ENCODE peak calls at places on chromosomes 3 and 15, in five cellular contexts. D is heart left ventricle, O is upper lobe of left lung, T is right lobe of liver, Z is ovary. G is an unnamed sample.
A peak's percentile ranks its signal among the peaks of the same experiment; 100 is the strongest.

GRCh38 chr3:16520636-16521579 is 7.4 kb upstream of the RFTN1 start:
- DNase-seq in D (no peak), T (no peak), Z (no peak), O (no peak), G (no peak)

GRCh38 chr3:127792664-127793292 is 29.5 kb downstream of the MGLL start:
- DNase-seq in Z (peak; percentile 36), T (no peak), O (peak; percentile 38), D (peak; percentile 76), G (no peak)

GRCh38 chr3:197960694-197961581 is 921 bp downstream of the LMLN start:
- DNase-seq in T (no peak), D (peak; percentile 25), O (no peak), Z (no peak), G (no peak)

GRCh38 chr15:84818221-84819131 is 1.3 kb downstream of the ALPK3 start:
- DNase-seq in Z (peak; percentile 16), T (no peak), O (no peak), D (peak; percentile 69), G (no peak)

GRCh38 chr3:17894434-17895060 is 152.1 kb upstream of the TBC1D5 start:
- DNase-seq in O (peak; percentile 25), D (no peak), T (no peak), Z (no peak), G (no peak)

GRCh38 chr3:178100881-178101280 is 435.4 kb upstream of the KCNMB2 start:
- DNase-seq in T (no peak), Z (no peak), D (no peak), O (no peak), G (no peak)

GRCh38 chr3:106333911-106334618 is 465.3 kb upstream of the CBLB start:
- DNase-seq in T (no peak), D (no peak), Z (no peak), O (no peak), G (no peak)

GRCh38 chr3:139774570-139775302 is 97.0 kb upstream of the NMNAT3 start:
- DNase-seq in T (no peak), O (no peak), Z (peak; percentile 22), D (no peak), G (no peak)

GRCh38 chr3:120560304-120561250 is 35.6 kb upstream of the NDUFB4 start:
- DNase-seq in O (no peak), T (no peak), D (no peak), Z (no peak), G (no peak)

GRCh38 chr3:37075955-37076354 is 82.6 kb downstream of the MLH1 start:
- DNase-seq in O (no peak), D (no peak), Z (no peak), T (no peak), G (no peak)

GRCh38 chr15:71207141-71207540 is 91.9 kb downstream of the THSD4 start:
- DNase-seq in O (no peak), D (no peak), Z (no peak), T (no peak), G (no peak)

GRCh38 chr15:41990691-41991090 is 18.3 kb upstream of the EHD4 start:
- DNase-seq in D (no peak), O (no peak), Z (no peak), T (peak; percentile 31), G (no peak)

GRCh38 chr3:35616346-35616745 is 23.0 kb upstream of the ARPP21 start:
- DNase-seq in D (no peak), O (no peak), T (no peak), Z (no peak), G (no peak)

GRCh38 chr15:31278056-31278445 is 48.6 kb upstream of the KLF13 start:
- DNase-seq in Z (no peak), D (peak; percentile 6), T (no peak), O (no peak), G (peak; percentile 34)

GRCh38 chr3:194750409-194750808 is 64.7 kb downstream of the FAM43A start:
- DNase-seq in Z (no peak), T (no peak), O (no peak), D (no peak), G (peak; percentile 4)

GRCh38 chr3:52017467-52018065 is 21.9 kb upstream of the RPL29 start:
- DNase-seq in D (no peak), T (no peak), Z (no peak), O (no peak), G (no peak)

GRCh38 chr3:128345195-128345594 is 121.5 kb downstream of the DNAJB8 start:
- DNase-seq in Z (no peak), O (no peak), D (no peak), T (no peak), G (no peak)

GRCh38 chr3:89851974-89852621 is 744.7 kb downstream of the EPHA3 start:
- DNase-seq in O (no peak), Z (no peak), D (peak; percentile 20), T (no peak), G (no peak)

GRCh38 chr15:72961326-72961725 is 90.9 kb upstream of the NEO1 start:
- DNase-seq in Z (no peak), T (no peak), D (no peak), O (no peak), G (peak; percentile 59)

GRCh38 chr15:29131336-29132109 is 138.1 kb downstream of the NSMCE3 start:
- DNase-seq in D (no peak), O (no peak), T (peak; percentile 28), Z (no peak), G (no peak)

GRCh38 chr3:150038830-150039229 is 68.1 kb upstream of the PFN2 start:
- DNase-seq in O (no peak), D (no peak), T (no peak), Z (peak; percentile 24), G (no peak)

GRCh38 chr3:4828279-4829030 is 150.8 kb upstream of the BHLHE40 start:
- DNase-seq in D (peak; percentile 38), Z (no peak), O (peak; percentile 61), T (no peak), G (no peak)

GRCh38 chr15:42371125-42371524 is 11.8 kb downstream of the CAPN3 start:
- DNase-seq in T (no peak), Z (no peak), D (no peak), O (no peak), G (no peak)

DNA sequence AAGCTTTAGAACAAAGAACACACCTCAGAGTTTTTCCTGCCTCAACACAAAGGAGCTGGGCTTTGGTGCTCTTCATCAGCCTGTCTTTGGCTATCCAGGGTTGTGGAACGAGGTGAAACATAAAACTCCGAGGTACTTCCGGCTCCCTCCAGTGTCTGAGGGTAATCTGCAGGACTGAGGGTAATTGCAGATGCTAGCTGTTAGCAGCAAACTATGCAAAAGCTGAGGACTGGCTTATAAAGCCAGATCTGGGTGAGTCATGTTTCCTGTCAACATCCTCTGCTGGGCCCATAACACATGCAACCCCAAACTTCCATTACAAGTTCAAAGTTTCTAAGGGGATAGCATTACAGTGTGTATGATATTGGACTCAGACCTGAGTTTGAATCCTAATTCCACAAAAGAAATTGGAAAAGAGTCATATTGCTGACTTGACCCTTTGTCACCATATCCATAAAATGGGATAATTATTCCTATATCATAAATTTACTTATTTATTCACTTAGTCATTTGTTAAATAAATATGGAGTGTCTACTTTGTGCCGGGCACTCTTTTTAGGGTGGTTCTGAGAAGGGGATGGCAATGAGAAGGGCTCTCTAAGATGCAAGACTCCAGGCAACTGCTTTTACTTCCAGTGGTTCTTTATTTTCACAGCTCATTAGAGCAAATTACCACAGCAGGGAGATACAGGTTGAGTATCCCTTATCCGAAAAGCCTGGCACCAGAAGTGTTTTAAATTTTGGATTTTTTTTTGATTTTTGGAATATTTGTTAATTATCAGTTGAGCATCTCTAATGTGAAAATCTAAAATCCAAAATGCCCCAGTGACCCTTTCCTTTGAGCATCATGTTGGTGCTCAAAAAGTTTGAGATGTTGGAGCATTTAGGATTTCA is 9.5 kb upstream of the TRIM69 start:
- DNase-seq in T (no peak), Z (no peak), O (peak; percentile 73), D (peak; percentile 52), G (peak; percentile 81)
- TF ChIP-seq POLR2A in T (peak; percentile 71), Z (no peak), O (peak; percentile 74), D (no peak), G (peak; percentile 46)

DNA sequence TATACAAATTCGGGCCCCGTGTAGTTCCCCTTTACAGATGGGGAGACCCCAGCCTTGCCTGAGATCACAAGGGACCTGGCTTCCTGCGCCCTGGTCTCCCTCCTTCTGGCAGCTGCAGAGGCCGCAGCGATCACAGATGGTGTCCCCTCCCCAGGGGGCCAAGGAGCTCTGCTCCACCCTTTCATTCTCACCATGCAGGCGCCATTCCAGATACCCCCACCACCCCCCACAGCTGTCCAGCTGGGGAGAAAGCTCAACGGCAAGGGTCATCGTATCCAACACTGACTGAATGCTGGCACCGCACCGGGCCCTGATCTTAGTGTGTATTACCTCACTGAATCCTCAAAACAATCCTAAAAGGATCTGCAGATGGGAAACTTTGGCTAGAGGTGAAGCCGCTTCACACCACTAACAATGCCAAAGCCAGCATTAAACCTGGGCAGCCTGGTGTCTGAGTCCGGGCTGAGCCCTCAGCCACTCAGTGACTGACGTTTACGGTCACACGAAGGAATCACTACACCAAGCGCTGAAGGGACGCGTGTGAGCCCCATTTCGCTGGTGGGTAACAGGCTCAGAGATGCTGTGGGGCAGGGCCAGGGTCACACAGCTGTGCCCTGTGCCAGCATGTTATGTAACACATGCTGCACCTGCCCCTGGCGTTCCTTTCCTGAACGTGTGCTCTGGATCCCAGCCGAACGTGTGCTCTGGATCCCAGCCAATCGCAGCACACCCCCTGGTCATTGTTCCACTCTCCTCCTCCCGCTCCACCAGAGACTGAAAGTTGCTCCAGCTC is 51.9 kb downstream of the IQSEC1 start:
- DNase-seq in Z (peak; percentile 33), D (no peak), O (no peak), T (peak; percentile 58), G (peak; percentile 77)
- H3K4me3 ChIP-seq in Z (no peak overlapping the region), D (no peak overlapping the region), O (no peak overlapping the region), T (no peak overlapping the region), G (peak overlapping the region; percentile 0)

GRCh38 chr15:35690698-35691116 is 144.7 kb upstream of the DPH6 start:
- DNase-seq in T (no peak), O (no peak), Z (peak; percentile 39), D (peak; percentile 40), G (no peak)
- TF ChIP-seq POLR2A in T (no peak), O (no peak), Z (no peak), D (peak; percentile 26), G (no peak)

GRCh38 chr3:57958642-57959406 is 49.4 kb upstream of the FLNB start:
- DNase-seq in D (peak; percentile 52), Z (no peak), O (no peak), T (no peak), G (no peak)

GRCh38 chr3:57961177-57961827 is 46.9 kb upstream of the FLNB start:
- DNase-seq in D (no peak), O (no peak), Z (no peak), T (no peak), G (peak; percentile 83)

GRCh38 chr3:57957823-57958222 is 50.4 kb upstream of the FLNB start:
- DNase-seq in Z (no peak), T (no peak), O (no peak), D (no peak), G (no peak)

GRCh38 chr3:57960174-57960505 is 48.1 kb upstream of the FLNB start:
- DNase-seq in T (no peak), O (no peak), D (no peak), Z (no peak), G (no peak)

DNA sequence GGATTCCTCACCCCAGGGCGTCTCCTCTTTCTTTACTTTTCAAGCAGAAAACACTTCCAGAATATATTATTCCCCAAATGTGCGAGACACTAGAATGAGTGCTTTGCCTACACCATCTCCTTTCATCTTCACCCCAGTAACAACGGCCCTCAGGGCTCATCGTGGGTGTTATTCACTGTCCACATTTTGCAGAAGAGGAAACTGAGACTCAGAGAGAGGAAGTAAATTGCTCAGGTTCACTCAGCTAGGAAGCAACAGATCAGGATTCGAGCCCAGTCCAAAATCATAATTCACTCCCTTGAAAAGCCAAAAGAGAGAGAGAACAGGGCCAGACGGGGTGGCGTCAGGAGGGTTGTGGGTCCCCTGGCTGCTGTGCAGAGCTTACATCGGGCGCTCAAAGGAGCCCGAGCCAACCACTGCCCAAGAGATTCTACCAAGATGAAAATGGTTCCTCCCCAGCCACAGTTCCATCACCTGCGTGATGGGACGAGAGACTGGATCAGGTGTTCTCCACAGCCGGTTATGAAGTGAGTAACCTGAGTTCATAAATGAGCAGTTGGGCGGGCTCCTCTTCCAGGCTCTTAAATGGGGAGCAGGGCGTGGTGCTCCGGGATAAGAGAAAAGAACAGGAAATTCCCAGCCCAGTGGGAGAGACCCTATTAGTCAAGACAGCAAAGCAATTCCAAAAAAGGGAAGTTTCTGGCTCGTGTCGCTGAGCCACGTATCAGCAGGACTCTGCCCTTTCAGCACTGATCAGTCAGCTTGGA is 48.6 kb upstream of the FLNB start:
- DNase-seq in T (no peak), D (peak; percentile 36), Z (no peak), O (peak; percentile 62), G (no peak)
- H3K4me3 ChIP-seq in T (no peak overlapping the region), D (no peak overlapping the region), Z (no peak overlapping the region), O (no peak overlapping the region), G (no peak overlapping the region)

G was measured in Peyer's patch.